ENCODE peak calls at places on chromosomes 1 and 21, in five cellular contexts. One of them, this sample, is unnamed.
A peak's percentile ranks its signal among the peaks of the same experiment; 100 is the strongest.

GRCh38 chr1:205578780-205579571 is 52.8 kb downstream of the ELK4 start:
- DNase-seq in RKO: no peak
- DNase-seq in coronary artery: peak; percentile 52
- DNase-seq in cardiac fibroblast: no peak
- DNase-seq in DMS153: peak; percentile 68
- DNase-seq in this sample: peak; percentile 32

GRCh38 chr1:24294228-24294672 is 24.9 kb upstream of the GRHL3 start:
- DNase-seq in DMS153: no peak
- DNase-seq in coronary artery: no peak
- DNase-seq in cardiac fibroblast: peak; percentile 96
- DNase-seq in RKO: peak; percentile 54
- DNase-seq in this sample: no peak

GRCh38 chr21:28639742-28640141 is 352.9 kb downstream of the LTN1 start:
- DNase-seq in coronary artery: no peak
- DNase-seq in cardiac fibroblast: peak; percentile 75
- DNase-seq in DMS153: no peak
- DNase-seq in RKO: no peak
- DNase-seq in this sample: no peak

GRCh38 chr21:45802956-45803612 is 159.6 kb downstream of the PCBP3 start:
- DNase-seq in RKO: no peak
- DNase-seq in DMS153: no peak
- DNase-seq in cardiac fibroblast: no peak
- DNase-seq in coronary artery: no peak
- DNase-seq in this sample: no peak

GRCh38 chr1:161763522-161764098 is 2.5 kb upstream of the ATF6 start:
- DNase-seq in coronary artery: no peak
- DNase-seq in RKO: peak; percentile 42
- DNase-seq in DMS153: no peak
- DNase-seq in cardiac fibroblast: no peak
- DNase-seq in this sample: no peak

GRCh38 chr1:64686828-64687724 is 57.8 kb upstream of the RAVER2 start:
- DNase-seq in DMS153: peak; percentile 44
- DNase-seq in coronary artery: no peak
- DNase-seq in cardiac fibroblast: peak; percentile 74
- DNase-seq in RKO: peak; percentile 66
- DNase-seq in this sample: no peak

GRCh38 chr1:16966282-16966681 is 14.1 kb downstream of the MFAP2 start:
- DNase-seq in RKO: no peak
- DNase-seq in cardiac fibroblast: no peak
- DNase-seq in coronary artery: no peak
- DNase-seq in DMS153: no peak
- DNase-seq in this sample: peak; percentile 81

GRCh38 chr1:66542811-66543767 is 9.1 kb downstream of the SGIP1 start:
- DNase-seq in coronary artery: no peak
- DNase-seq in DMS153: peak; percentile 99
- DNase-seq in RKO: no peak
- DNase-seq in cardiac fibroblast: peak; percentile 48
- DNase-seq in this sample: no peak

GRCh38 chr1:207398986-207399385 is 55.1 kb upstream of the CR2 start:
- DNase-seq in RKO: no peak
- DNase-seq in DMS153: no peak
- DNase-seq in cardiac fibroblast: no peak
- DNase-seq in coronary artery: no peak
- DNase-seq in this sample: no peak

GRCh38 chr21:41805643-41806042 is 38.8 kb upstream of the RIPK4 start:
- DNase-seq in RKO: no peak
- DNase-seq in DMS153: no peak
- DNase-seq in cardiac fibroblast: no peak
- DNase-seq in coronary artery: no peak
- DNase-seq in this sample: no peak

GRCh38 chr1:28860332-28861073 is 48.5 kb downstream of the OPRD1 start:
- DNase-seq in coronary artery: no peak
- DNase-seq in RKO: peak; percentile 50
- DNase-seq in DMS153: peak; percentile 45
- DNase-seq in cardiac fibroblast: peak; percentile 7
- DNase-seq in this sample: no peak

GRCh38 chr1:221912230-221912629 is 170.3 kb upstream of the DUSP10 start:
- DNase-seq in cardiac fibroblast: no peak
- DNase-seq in DMS153: no peak
- DNase-seq in coronary artery: no peak
- DNase-seq in RKO: no peak
- DNase-seq in this sample: no peak

This sample was measured in upper lobe of left lung.